ENCODE peak calls at places on chromosome 10, in four cellular contexts. W, N, P and O are unnamed samples.

GRCh38 chr10:68235591-68235990 is 3.7 kb upstream of the ATOH7 start:
- DNase-seq in W (no peak), P (no peak), N (no peak), O (no peak)

GRCh38 chr10:61795551-61795950 is 105.9 kb upstream of the ARID5B start:
- DNase-seq in P (no peak), W (no peak), N (peak; percentile 25), O (no peak)

GRCh38 chr10:5945561-5946418 is 31.6 kb downstream of the IL15RA start:
- DNase-seq in P (no peak), N (no peak), W (peak; percentile 99), O (no peak)

GRCh38 chr10:117804470-117805011 is 242.2 kb downstream of the RAB11FIP2 start:
- DNase-seq in P (peak; percentile 15), N (no peak), W (no peak), O (no peak)

GRCh38 chr10:97117372-97117771 is 68.4 kb downstream of the SLIT1 start:
- DNase-seq in W (no peak), N (peak; percentile 24), P (no peak), O (no peak)

GRCh38 chr10:124093076-124093773 is at the start of gene CHST15:
- DNase-seq in W (peak; percentile 4), P (peak; percentile 74), N (peak; percentile 79), O (peak; percentile 57)

GRCh38 chr10:95314519-95314918 is 23.7 kb upstream of the PDLIM1 start:
- DNase-seq in W (no peak), P (no peak), N (no peak), O (no peak)

GRCh38 chr10:101829561-101830315 is 11.5 kb upstream of the OGA start:
- DNase-seq in N (no peak), P (peak; percentile 82), W (no peak), O (peak; percentile 43)

GRCh38 chr10:44968101-44968886 is 8.7 kb downstream of the RASSF4 start:
- DNase-seq in N (no peak), W (peak; percentile 35), P (no peak), O (no peak)

GRCh38 chr10:44341901-44342300 is 43.0 kb downstream of the CXCL12 start:
- DNase-seq in P (no peak), N (no peak), W (no peak), O (no peak)

GRCh38 chr10:62327897-62328296 is 46.3 kb upstream of the ZNF365 start:
- DNase-seq in P (no peak), W (peak; percentile 71), N (no peak), O (no peak)

GRCh38 chr10:31437959-31438358 is 118.9 kb downstream of the ZEB1 start:
- DNase-seq in P (no peak), W (no peak), N (no peak), O (no peak)

GRCh38 chr10:5971886-5972285 is 5.5 kb downstream of the IL15RA start:
- DNase-seq in W (peak; percentile 22), N (no peak), P (no peak), O (no peak)

GRCh38 chr10:50152792-50153272 is 85.1 kb downstream of the WASHC2A start:
- DNase-seq in N (no peak), W (no peak), P (peak; percentile 2), O (no peak)

GRCh38 chr10:70376436-70377378 is 5.7 kb downstream of the LRRC20 start:
- DNase-seq in N (no peak), P (no peak), W (no peak), O (no peak)

GRCh38 chr10:100864981-100865380 is 47.8 kb upstream of the SLF2 start:
- DNase-seq in P (no peak), W (no peak), N (no peak), O (no peak)

GRCh38 chr10:108629843-108630242 is 1293.5 kb downstream of the XPNPEP1 start:
- DNase-seq in W (peak; percentile 33), N (no peak), P (no peak), O (no peak)
- TF ChIP-seq CTCF in W (no peak), N (no peak), P (no peak), O (no peak)

GRCh38 chr10:119139464-119140067 is 25.9 kb downstream of the SFXN4 start:
- DNase-seq in P (peak; percentile 46), N (peak; percentile 51), W (peak; percentile 31), O (peak; percentile 17)
- TF ChIP-seq CTCF in P (peak; percentile 59), N (peak; percentile 47), W (peak; percentile 60), O (peak; percentile 56)

GRCh38 chr10:132396495-132397035 is 435 bp upstream of the PWWP2B start:
- DNase-seq in W (peak; percentile 42), N (no peak), P (peak; percentile 78), O (peak; percentile 62)
- TF ChIP-seq CTCF in W (no peak), N (peak; percentile 35), P (no peak), O (peak; percentile 55)

DNA sequence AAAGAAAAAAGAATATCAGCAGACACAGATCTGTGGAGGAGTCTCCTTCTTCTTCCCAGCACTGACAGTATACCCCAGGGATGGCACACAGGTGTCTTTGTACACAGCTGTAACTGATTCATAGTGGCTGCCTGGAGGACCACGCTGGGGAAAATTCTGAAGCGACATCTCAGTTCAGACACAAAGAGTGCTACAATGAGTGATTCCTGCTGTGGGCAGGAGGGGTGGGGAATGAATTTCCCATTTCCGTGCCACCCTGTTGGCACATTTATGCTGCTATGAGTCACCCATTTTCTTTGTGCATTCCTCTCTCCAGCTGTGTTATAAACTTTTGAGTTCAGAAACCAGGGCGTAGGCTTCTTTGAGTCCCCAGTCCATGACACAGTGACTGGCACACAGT is 24.2 kb upstream of the NPS start:
- DNase-seq in N (no peak), W (peak; percentile 3), P (no peak), O (no peak)
- TF ChIP-seq CTCF in N (no peak), W (no peak), P (no peak), O (no peak)

GRCh38 chr10:90865400-90865799 is 6.4 kb upstream of the RPP30 start:
- DNase-seq in P (no peak), N (peak; percentile 27), W (peak; percentile 21), O (no peak)
- TF ChIP-seq CTCF in P (no peak), N (peak; percentile 48), W (peak; percentile 56), O (peak; percentile 29)

GRCh38 chr10:35600193-35600592 is 4.9 kb upstream of the GJD4 start:
- DNase-seq in P (no peak), N (no peak), W (no peak), O (no peak)
- TF ChIP-seq CTCF in P (no peak), N (no peak), W (peak; percentile 33), O (peak; percentile 10)

GRCh38 chr10:29470843-29471482 is 163.8 kb downstream of the SVIL start:
- DNase-seq in W (no peak), P (no peak), N (no peak), O (no peak)

GRCh38 chr10:29469481-29470354 is 165.1 kb downstream of the SVIL start:
- DNase-seq in N (no peak), W (no peak), P (no peak), O (no peak)

GRCh38 chr10:29471483-29471859 is 163.3 kb downstream of the SVIL start:
- DNase-seq in W (peak; percentile 79), N (no peak), P (no peak), O (no peak)

GRCh38 chr10:29472268-29473086 is 162.3 kb downstream of the SVIL start:
- DNase-seq in P (no peak), N (no peak), W (no peak), O (no peak)

DNA sequence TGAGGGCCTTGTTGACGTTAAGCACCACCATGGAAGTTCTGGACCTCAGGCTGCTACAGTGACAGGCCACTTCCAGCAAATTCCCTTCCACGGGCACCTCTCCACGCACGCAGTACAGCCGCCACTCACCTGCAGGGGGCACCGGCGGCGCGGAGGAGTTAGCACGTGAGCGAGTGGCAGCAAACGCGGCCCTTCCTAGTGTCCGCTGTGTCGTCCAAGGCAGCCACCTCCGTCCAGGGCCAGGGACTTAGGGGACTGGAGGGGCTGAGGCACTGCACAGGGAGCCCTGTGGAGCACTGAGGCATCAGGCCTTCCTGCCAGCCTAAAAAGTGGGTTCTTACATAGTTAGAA is 164.4 kb downstream of the SVIL start:
- DNase-seq in W (no peak), P (peak; percentile 62), N (peak; percentile 21), O (no peak)
- TF ChIP-seq CTCF in W (peak; percentile 27), P (peak; percentile 50), N (peak; percentile 43), O (peak; percentile 54)

GRCh38 chr10:99329891-99330674 is 927 bp downstream of the CNNM1 start:
- DNase-seq in W (peak; percentile 34), N (no peak), P (peak; percentile 56), O (peak; percentile 21)
- TF ChIP-seq CTCF in W (no peak), N (no peak), P (no peak), O (no peak)

DNA sequence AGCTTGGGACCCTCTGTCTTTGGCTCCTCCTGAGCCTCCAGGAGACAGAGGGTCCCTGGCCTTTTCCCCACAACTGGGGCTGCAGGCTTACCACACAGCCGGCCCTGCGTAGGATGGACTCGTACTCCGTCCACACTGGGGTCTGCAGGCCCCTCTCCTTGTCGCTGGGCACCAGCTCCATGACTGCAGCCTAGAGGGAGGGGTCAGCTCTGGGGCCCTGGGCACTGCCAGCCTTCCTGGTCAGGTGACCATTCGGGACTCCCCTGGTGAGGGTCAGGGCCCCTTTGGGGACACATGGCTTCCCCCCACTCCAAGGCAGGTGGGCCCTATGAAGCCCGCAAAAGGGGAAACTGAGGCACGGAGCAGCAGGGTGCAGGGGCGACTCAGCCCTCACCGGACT is 1.3 kb downstream of the FUOM start:
- DNase-seq in W (no peak), N (no peak), P (no peak), O (no peak)
- TF ChIP-seq CTCF in W (no peak), N (no peak), P (no peak), O (no peak)

GRCh38 chr10:14664345-14664744 is 110.4 kb downstream of the FAM107B start:
- DNase-seq in W (no peak), N (no peak), P (no peak), O (no peak)
- TF ChIP-seq CTCF in W (no peak), N (no peak), P (no peak), O (no peak)